ENCODE peak calls at places on chromosomes 2 and 18, in seven cellular contexts. Q is CD4-positive, CD25-positive, alpha-beta regulatory T cell; E is CD4-positive, alpha-beta memory T cell; K is left ventricle myocardium inferior; U is ascending aorta; X is heart right ventricle; L is AG09309. F is an unnamed sample.

GRCh38 chr2:241199897-241200821 is 11.7 kb downstream of the ANO7 start:
- DNase-seq in Q (no peak), E (no peak), K (no peak), U (no peak), X (no peak), L (no peak), F (no peak)

GRCh38 chr18:36511791-36512352 is 214.4 kb downstream of the FHOD3 start:
- DNase-seq in Q (no peak), E (no peak), K (no peak), U (no peak), X (no peak), L (peak), F (no peak)

GRCh38 chr18:57980573-57981348 is 63.3 kb upstream of the NEDD4L start:
- DNase-seq in Q (no peak), E (no peak), K (no peak), U (no peak), X (no peak), L (no peak), F (no peak)

GRCh38 chr2:219299372-219299760 is 9.8 kb downstream of the PTPRN start:
- DNase-seq in Q (no peak), E (no peak), K (no peak), U (no peak), X (no peak), L (no peak), F (no peak)

GRCh38 chr2:218781691-218782528 is at the start of gene CYP27A1:
- DNase-seq in Q (no peak), E (no peak), K (peak), U (peak), X (peak), L (no peak), F (no peak)

GRCh38 chr2:39567507-39567906 is 98.2 kb upstream of the TMEM178A start:
- DNase-seq in Q (no peak), E (no peak), K (no peak), U (no peak), X (no peak), L (no peak), F (no peak)

GRCh38 chr2:232439758-232440135 is 16.2 kb upstream of the ALPI start:
- DNase-seq in Q (peak), E (peak), K (no peak), U (no peak), X (no peak), L (no peak), F (no peak)

GRCh38 chr2:208064220-208064951 is 39.1 kb upstream of the PLEKHM3 start:
- DNase-seq in Q (no peak), E (no peak), K (no peak), U (no peak), X (no peak), L (peak), F (peak)

DNA sequence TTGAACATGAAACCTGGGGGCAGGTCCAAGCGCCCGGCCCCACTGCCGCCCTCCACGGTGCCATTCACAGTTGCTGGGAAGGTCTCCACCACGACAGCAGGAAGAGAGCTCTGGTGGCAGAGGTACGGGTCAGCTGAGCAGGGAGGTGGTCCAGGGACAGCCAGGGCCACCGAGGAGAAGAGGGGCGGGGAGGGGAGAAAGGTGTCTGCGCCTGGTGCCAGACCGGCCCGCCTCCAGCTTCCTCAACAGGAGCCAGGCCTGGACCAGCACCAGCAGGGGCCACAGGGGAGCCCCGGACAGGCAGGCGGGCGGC is 56.2 kb downstream of the BIN1 start:
- DNase-seq in Q (no peak), E (no peak), K (peak), U (peak), X (no peak), L (no peak), F (no peak)
- H3K4me3 ChIP-seq in Q (no peak), E (no peak), K (no peak), U (no peak), X (no peak), L (no peak), F (no peak)

DNA sequence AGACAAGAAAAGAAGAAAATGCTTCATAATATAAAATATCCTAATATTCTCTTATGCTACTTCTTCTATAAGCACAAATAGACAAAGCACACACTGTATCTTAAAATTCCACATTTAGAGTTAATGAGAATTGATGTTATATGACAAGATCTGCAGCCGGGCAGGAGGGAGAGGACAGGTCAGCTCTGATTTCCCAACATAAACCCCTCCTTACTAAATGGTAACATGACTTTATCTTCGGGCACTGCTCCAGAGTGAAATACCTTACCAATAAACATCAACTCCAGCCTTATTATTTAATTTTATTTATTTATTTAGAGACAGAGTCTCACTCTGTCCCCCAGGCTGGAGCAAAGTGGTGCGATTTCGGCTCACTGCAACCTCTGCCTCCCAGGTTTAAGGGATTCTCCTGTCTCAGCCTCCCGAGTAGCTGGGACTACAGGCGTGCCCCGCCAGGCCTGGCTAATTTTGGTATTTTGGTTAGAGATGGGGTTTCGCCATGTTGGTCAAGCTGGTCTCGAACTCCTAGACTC is 1.8 kb downstream of the CYB5A start:
- DNase-seq in Q (no peak), E (no peak), K (no peak), U (no peak), X (no peak), L (no peak), F (no peak)
- H3K4me3 ChIP-seq in Q (no peak), E (no peak), K (peak), U (no peak), X (no peak), L (no peak), F (no peak)

DNA sequence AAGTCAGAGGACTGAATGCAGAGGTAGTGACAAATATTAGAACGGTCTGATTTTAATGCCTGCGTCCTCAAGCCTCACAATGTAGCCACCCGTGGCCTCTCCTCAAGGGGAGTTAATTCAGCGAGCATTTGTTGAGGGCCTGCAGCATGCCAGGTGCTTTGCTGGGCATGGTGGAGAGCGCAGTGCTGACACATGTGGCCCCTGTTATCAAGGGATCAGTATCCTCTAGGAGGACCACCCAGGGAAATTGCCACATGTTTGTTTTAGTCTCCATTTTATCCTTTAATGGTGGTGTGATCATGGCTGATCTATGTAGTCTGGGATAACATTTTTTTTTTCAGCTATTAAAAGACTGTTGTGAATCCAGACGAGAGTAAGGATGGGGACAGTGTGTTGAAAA is 19.2 kb downstream of the PMAIP1 start:
- DNase-seq in Q (no peak), E (no peak), K (no peak), U (no peak), X (no peak), L (no peak), F (no peak)
- H3K4me3 ChIP-seq in Q (no peak), E (no peak), K (no peak), U (no peak), X (no peak), L (no peak), F (no peak)

DNA sequence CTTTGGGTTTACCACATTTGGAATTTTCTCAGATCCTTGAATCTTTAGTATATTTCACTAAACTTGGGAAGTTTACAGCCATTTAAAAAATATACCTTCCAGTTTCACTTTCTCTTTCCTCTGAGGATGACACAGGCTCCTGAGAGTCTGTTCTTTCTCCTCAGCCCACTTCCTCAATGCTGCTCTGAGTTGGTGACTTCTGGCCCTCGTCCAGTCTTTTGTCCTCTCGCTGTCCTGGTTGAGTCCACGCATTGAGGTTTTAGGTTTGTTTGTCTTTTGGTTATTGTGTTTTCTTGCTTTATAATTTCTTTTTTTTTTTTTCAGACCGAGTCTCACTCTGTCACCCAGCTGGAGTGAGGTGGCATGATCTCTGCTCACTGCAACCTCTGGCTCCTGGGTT is 40.7 kb upstream of the GALR1 start:
- DNase-seq in Q (peak), E (peak), K (peak), U (no peak), X (peak), L (no peak), F (no peak)
- H3K4me3 ChIP-seq in Q (peak), E (peak), K (peak), U (peak), X (no peak), L (no peak), F (no peak)

GRCh38 chr2:185417111-185417510 is 321.5 kb upstream of the FSIP2 start:
- DNase-seq in Q (no peak), E (no peak), K (no peak), U (no peak), X (no peak), L (no peak), F (no peak)

DNA sequence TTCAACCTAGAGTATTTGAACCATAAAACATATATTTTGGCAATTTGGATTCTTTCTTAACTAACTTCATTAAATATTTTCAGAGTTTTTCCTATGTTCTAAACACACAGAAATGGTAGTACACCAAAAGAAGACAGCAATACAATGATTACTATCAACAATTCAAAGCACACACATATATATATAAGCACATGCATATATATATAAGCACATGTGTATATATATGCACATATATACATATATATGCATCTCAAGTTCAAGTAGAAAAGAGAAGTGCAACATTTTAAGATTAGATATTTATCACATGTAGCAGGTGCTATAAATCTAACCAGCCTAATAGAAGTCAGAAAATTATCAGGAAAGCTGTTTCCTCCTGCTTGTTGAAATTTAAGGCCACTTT is 320.9 kb upstream of the FSIP2 start:
- DNase-seq in Q (no peak), E (no peak), K (no peak), U (no peak), X (no peak), L (no peak), F (no peak)
- H3K4me3 ChIP-seq in Q (no peak), E (no peak), K (no peak), U (no peak), X (no peak), L (no peak), F (no peak)

GRCh38 chr2:110114007-110114591 is 1.5 kb downstream of the MALL start:
- DNase-seq in Q (peak), E (no peak), K (no peak), U (no peak), X (peak), L (no peak), F (no peak)

GRCh38 chr2:110114801-110115200 is 821 bp downstream of the MALL start:
- DNase-seq in Q (no peak), E (no peak), K (no peak), U (no peak), X (no peak), L (no peak), F (no peak)

GRCh38 chr2:110116033-110116710 is 550 bp upstream of the MALL start:
- DNase-seq in Q (no peak), E (no peak), K (no peak), U (peak), X (peak), L (no peak), F (no peak)

GRCh38 chr2:110120171-110121051 is 4.8 kb upstream of the MALL start:
- DNase-seq in Q (peak), E (no peak), K (no peak), U (no peak), X (peak), L (no peak), F (no peak)

GRCh38 chr2:110115291-110116032 is at the start of gene MALL:
- DNase-seq in Q (no peak), E (no peak), K (no peak), U (no peak), X (no peak), L (no peak), F (no peak)
- H3K4me3 ChIP-seq in Q (no peak), E (no peak), K (peak), U (peak), X (peak), L (peak), F (peak)

GRCh38 chr2:197307933-197308521 is 2.6 kb downstream of the ANKRD44 start:
- DNase-seq in Q (peak), E (peak), K (no peak), U (no peak), X (no peak), L (no peak), F (no peak)

GRCh38 chr2:197308635-197309368 is 1.8 kb downstream of the ANKRD44 start:
- DNase-seq in Q (peak), E (no peak), K (no peak), U (no peak), X (no peak), L (no peak), F (no peak)

GRCh38 chr2:197306024-197306690 is 4.4 kb downstream of the ANKRD44 start:
- DNase-seq in Q (no peak), E (no peak), K (no peak), U (no peak), X (no peak), L (no peak), F (no peak)

GRCh38 chr2:197306691-197307030 is 3.9 kb downstream of the ANKRD44 start:
- DNase-seq in Q (peak), E (peak), K (peak), U (peak), X (peak), L (no peak), F (no peak)

GRCh38 chr2:197307236-197307932 is 3.2 kb downstream of the ANKRD44 start:
- DNase-seq in Q (no peak), E (no peak), K (no peak), U (no peak), X (no peak), L (no peak), F (no peak)
- H3K4me3 ChIP-seq in Q (peak), E (peak), K (no peak), U (peak), X (no peak), L (no peak), F (no peak)

F was measured in kidney epithelial cell.